ENCODE peak calls at places on chromosomes 12 and 14, in ten cellular contexts. J is A549, Q is lung, S is coronary artery, Z is OCI-LY7, L is SK-N-SH, T is lower lobe of right lung, E is Calu3, F is fibroblast of lung, B is mucosa of descending colon. N is an unnamed sample.
A peak's percentile ranks its signal among the peaks of the same experiment; 100 is the strongest.

GRCh38 chr12:39103552-39104165 is 198.3 kb upstream of the CPNE8 start:
- DNase-seq in J (peak; percentile 75), Q (no peak), S (no peak), Z (peak; percentile 62), L (peak; percentile 67), T (no peak), E (peak; percentile 40), F (peak; percentile 11), B (no peak), N (no peak)

GRCh38 chr12:7716391-7716790 is 5.2 kb downstream of the DPPA3 start:
- DNase-seq in J (peak; percentile 43), Q (no peak), S (no peak), Z (peak; percentile 11), L (no peak), T (no peak), E (no peak), F (no peak), B (no peak), N (no peak)

GRCh38 chr14:104872469-104873341 is 7.6 kb downstream of the CEP170B start:
- DNase-seq in J (no peak), Q (no peak), S (no peak), Z (no peak), L (no peak), T (peak; percentile 63), E (peak; percentile 67), F (peak; percentile 73), B (peak; percentile 27), N (no peak)

GRCh38 chr12:116143883-116144266 is 133.6 kb downstream of the MED13L start:
- DNase-seq in J (no peak), Q (no peak), S (no peak), Z (no peak), L (no peak), T (no peak), E (no peak), F (peak; percentile 64), B (no peak), N (no peak)

GRCh38 chr12:108768591-108769500 is 37.5 kb upstream of the CORO1C start:
- DNase-seq in J (peak; percentile 71), Q (peak; percentile 45), S (no peak), Z (no peak), L (peak; percentile 46), T (peak; percentile 82), E (peak; percentile 88), F (no peak), B (peak; percentile 85), N (no peak)

GRCh38 chr12:67068773-67069450 is 200.2 kb upstream of the CAND1 start:
- DNase-seq in J (peak; percentile 67), Q (no peak), S (no peak), Z (peak; percentile 48), L (peak; percentile 76), T (peak; percentile 49), E (peak; percentile 85), F (peak; percentile 15), B (peak; percentile 78), N (no peak)

GRCh38 chr12:27013606-27014084 is 539 bp downstream of the TM7SF3 start:
- DNase-seq in J (peak; percentile 40), Q (no peak), S (no peak), Z (peak; percentile 56), L (no peak), T (no peak), E (peak; percentile 7), F (peak; percentile 48), B (no peak), N (no peak)

GRCh38 chr14:49478784-49479183 is 107.4 kb downstream of the RPS29 start:
- DNase-seq in J (no peak), Q (no peak), S (no peak), Z (no peak), L (no peak), T (no peak), E (no peak), F (no peak), B (no peak), N (no peak)

GRCh38 chr14:79831198-79831890 is 380.0 kb downstream of the DIO2 start:
- DNase-seq in J (no peak), Q (no peak), S (no peak), Z (no peak), L (no peak), T (no peak), E (no peak), F (peak; percentile 76), B (no peak), N (no peak)

GRCh38 chr12:18281941-18282340 is 20.6 kb downstream of the PIK3C2G start:
- DNase-seq in J (no peak), Q (no peak), S (no peak), Z (no peak), L (no peak), T (no peak), E (no peak), F (peak; percentile 5), B (no peak), N (no peak)

GRCh38 chr12:94618995-94619695 is 31.2 kb downstream of the TMCC3 start:
- DNase-seq in J (peak; percentile 27), Q (no peak), S (no peak), Z (no peak), L (no peak), T (no peak), E (no peak), F (peak; percentile 91), B (no peak), N (no peak)

DNA sequence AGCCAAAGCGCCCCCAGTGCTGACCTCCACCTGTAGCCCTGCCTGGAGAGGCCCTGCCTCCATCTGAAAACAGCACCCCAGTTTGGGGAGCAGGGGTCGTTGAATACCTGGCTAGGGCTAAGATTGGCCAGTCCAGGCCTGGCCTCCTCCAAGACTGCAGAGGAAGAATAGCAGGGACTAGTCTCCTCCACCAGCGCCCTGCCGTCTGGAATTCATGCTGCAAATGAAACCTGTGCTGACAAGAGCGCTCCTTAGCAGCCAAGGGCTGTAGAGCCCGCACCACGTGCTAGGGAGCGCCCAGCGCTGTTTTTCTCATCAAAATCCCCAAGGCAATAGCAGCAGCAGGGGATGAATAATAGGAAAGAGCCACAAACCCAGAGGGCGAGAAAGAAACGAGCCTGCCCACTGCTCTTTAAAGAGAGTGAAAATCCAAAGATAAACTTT is 3.4 kb downstream of the COL2A1 start:
- DNase-seq in J (peak; percentile 48), Q (peak; percentile 46), S (no peak), Z (no peak), L (peak; percentile 53), T (no peak), E (peak; percentile 8), F (peak; percentile 40), B (no peak), N (no peak)
- TF ChIP-seq CTCF in J (no peak), Q (no peak), S (no peak), Z (no peak), L (no peak), T (no peak), E (no peak), F (no peak), B (no peak), N (no peak)

GRCh38 chr12:20490213-20490612 is 121.9 kb downstream of the PDE3A start:
- DNase-seq in J (peak; percentile 53), Q (no peak), S (no peak), Z (no peak), L (no peak), T (no peak), E (no peak), F (no peak), B (no peak), N (no peak)
- TF ChIP-seq CTCF in J (no peak), Q (no peak), S (no peak), Z (no peak), L (no peak), T (no peak), E (no peak), F (no peak), B (no peak), N (no peak)

GRCh38 chr14:64775081-64775777 is 71.0 kb downstream of the PLEKHG3 start:
- DNase-seq in J (no peak), Q (no peak), S (no peak), Z (no peak), L (no peak), T (no peak), E (no peak), F (no peak), B (no peak), N (no peak)

GRCh38 chr14:64773577-64773976 is 69.4 kb downstream of the PLEKHG3 start:
- DNase-seq in J (no peak), Q (no peak), S (no peak), Z (no peak), L (no peak), T (no peak), E (no peak), F (no peak), B (no peak), N (no peak)

GRCh38 chr14:64773046-64773445 is 68.8 kb downstream of the PLEKHG3 start:
- DNase-seq in J (no peak), Q (no peak), S (no peak), Z (no peak), L (no peak), T (no peak), E (no peak), F (no peak), B (no peak), N (no peak)

GRCh38 chr14:64772394-64772950 is 68.2 kb downstream of the PLEKHG3 start:
- DNase-seq in J (no peak), Q (no peak), S (no peak), Z (no peak), L (no peak), T (no peak), E (no peak), F (no peak), B (no peak), N (no peak)

GRCh38 chr14:64774272-64774671 is 70.0 kb downstream of the PLEKHG3 start:
- DNase-seq in J (no peak), Q (no peak), S (no peak), Z (no peak), L (no peak), T (no peak), E (no peak), F (no peak), B (no peak), N (no peak)
- TF ChIP-seq CTCF in J (no peak), Q (no peak), S (no peak), Z (no peak), L (no peak), T (no peak), E (no peak), F (no peak), B (no peak), N (no peak)

DNA sequence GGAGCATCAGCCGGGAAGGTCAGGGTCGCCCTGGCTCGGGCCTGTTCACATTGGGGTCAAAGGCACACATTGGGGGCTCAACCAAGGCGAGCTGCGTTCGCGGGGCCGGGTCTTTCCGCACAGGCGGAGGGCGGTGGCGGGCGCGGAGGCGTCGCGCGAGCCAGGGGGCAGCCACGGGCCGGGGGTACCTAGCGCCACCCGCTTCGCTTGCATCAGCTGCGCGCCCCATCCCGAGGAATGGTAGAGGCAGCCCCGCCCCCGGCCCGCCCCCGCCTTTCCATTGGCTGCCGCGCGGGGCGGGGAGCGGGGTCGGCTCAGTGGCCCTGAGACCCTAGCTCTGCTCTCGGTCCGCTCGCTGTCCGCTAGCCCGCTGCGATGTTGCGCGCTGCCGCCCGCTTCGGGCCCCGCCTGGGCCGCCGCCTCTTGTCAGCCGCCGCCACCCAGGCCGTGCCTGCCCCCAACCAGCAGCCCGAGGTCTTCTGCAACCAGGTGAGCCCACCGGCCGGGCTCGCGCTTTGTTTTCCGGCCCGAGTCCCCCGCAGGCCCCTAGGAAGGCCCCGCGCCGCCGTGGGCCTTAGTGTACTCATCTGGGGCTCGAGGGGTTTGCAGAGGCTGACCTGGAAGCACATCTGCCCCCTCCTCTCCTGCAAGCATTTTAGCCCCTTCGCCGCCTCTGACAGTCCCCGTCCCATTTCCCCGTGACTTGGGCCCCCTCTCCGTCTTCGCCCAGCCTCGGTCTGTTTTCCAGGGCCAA is at the start of gene ALDH2:
- DNase-seq in J (peak; percentile 57), Q (peak; percentile 75), S (peak; percentile 82), Z (peak; percentile 69), L (peak; percentile 99), T (peak; percentile 88), E (peak; percentile 79), F (peak; percentile 61), B (peak; percentile 87), N (no peak)
- TF ChIP-seq CTCF in J (no peak), Q (no peak), S (no peak), Z (no peak), L (no peak), T (peak; percentile 16), E (no peak), F (no peak), B (no peak), N (no peak)

N was measured in GM12864.